ENCODE peak calls at places on chromosomes 1 and 21, in seven cellular contexts. K, J, G, V, H, A and Q are unnamed samples.

GRCh38 chr1:201126832-201127754 is at the start of gene ASCL5:
- DNase-seq in K (no peak), J (no peak), G (peak; percentile 68), V (no peak), H (no peak), A (no peak), Q (no peak)

GRCh38 chr1:226790545-226791181 is 51.6 kb upstream of the ITPKB start:
- DNase-seq in K (no peak), J (no peak), G (no peak), V (no peak), H (no peak), A (no peak), Q (no peak)

GRCh38 chr1:226034482-226034881 is 28.0 kb upstream of the H3-3A start:
- DNase-seq in K (peak; percentile 39), J (no peak), G (peak; percentile 88), V (no peak), H (no peak), A (no peak), Q (peak; percentile 29)

GRCh38 chr1:243354511-243355153 is 98.8 kb downstream of the SDCCAG8 start:
- DNase-seq in K (no peak), J (no peak), G (no peak), V (no peak), H (no peak), A (no peak), Q (no peak)

GRCh38 chr1:156862602-156863599 is 2.2 kb downstream of the NTRK1 start:
- DNase-seq in K (no peak), J (no peak), G (peak; percentile 38), V (no peak), H (no peak), A (no peak), Q (no peak)

GRCh38 chr1:47794081-47794480 is 203.1 kb downstream of the TRABD2B start:
- DNase-seq in K (no peak), J (no peak), G (no peak), V (no peak), H (no peak), A (no peak), Q (no peak)

GRCh38 chr1:156581661-156582387 is 2.3 kb downstream of the TTC24 start:
- DNase-seq in K (no peak), J (no peak), G (no peak), V (no peak), H (no peak), A (no peak), Q (no peak)

GRCh38 chr1:199573047-199573446 is 454.5 kb upstream of the NR5A2 start:
- DNase-seq in K (no peak), J (no peak), G (no peak), V (no peak), H (no peak), A (no peak), Q (no peak)

GRCh38 chr1:71086331-71086730 is 5.5 kb upstream of the ZRANB2 start:
- DNase-seq in K (no peak), J (no peak), G (peak; percentile 93), V (no peak), H (no peak), A (no peak), Q (no peak)

GRCh38 chr1:184022651-184023050 is 14.9 kb downstream of the COLGALT2 start:
- DNase-seq in K (no peak), J (no peak), G (no peak), V (no peak), H (no peak), A (no peak), Q (no peak)

GRCh38 chr21:33362044-33362555 is 37.3 kb downstream of the IFNAR1 start:
- DNase-seq in K (no peak), J (no peak), G (peak; percentile 26), V (peak; percentile 34), H (peak; percentile 52), A (peak; percentile 35), Q (no peak)

GRCh38 chr21:35697321-35697808 is 363.0 kb downstream of the SETD4 start:
- DNase-seq in K (peak; percentile 40), J (peak; percentile 32), G (peak; percentile 16), V (no peak), H (no peak), A (no peak), Q (no peak)

GRCh38 chr1:85579619-85580018 is 942 bp upstream of the CCN1 start:
- DNase-seq in K (no peak), J (no peak), G (no peak), V (no peak), H (no peak), A (no peak), Q (no peak)

GRCh38 chr1:47213230-47213676 is 18.8 kb downstream of the TAL1 start:
- DNase-seq in K (no peak), J (no peak), G (no peak), V (no peak), H (no peak), A (no peak), Q (no peak)